ENCODE peak calls at places on chromosome 7, in six cellular contexts. B is A549, E is GM12878, D is HepG2, N is K562, A is endothelial cell of umbilical vein. T is an unnamed sample.
A peak's percentile ranks its signal among the peaks of the same experiment; 100 is the strongest.

GRCh38 chr7:137508437-137509175 is 165.1 kb upstream of the PTN start:
- DNase-seq in D (no peak), N (no peak), B (no peak), A (peak; percentile 77), E (no peak), T (no peak)

GRCh38 chr7:144515430-144515829 is 111.9 kb upstream of the NOBOX start:
- DNase-seq in B (no peak), D (no peak), A (no peak), N (no peak), E (no peak), T (no peak)

GRCh38 chr7:33076737-33077136 is 14.2 kb upstream of the NT5C3A start:
- DNase-seq in N (no peak), D (no peak), E (no peak), A (no peak), B (no peak), T (no peak)

GRCh38 chr7:82241371-82241770 is 202.2 kb downstream of the CACNA2D1 start:
- DNase-seq in D (no peak), E (no peak), N (no peak), B (no peak), A (no peak), T (no peak)

GRCh38 chr7:66454600-66455225 is 174.0 kb upstream of the KCTD7 start:
- DNase-seq in D (no peak), N (no peak), A (no peak), B (no peak), E (no peak), T (peak; percentile 28)

GRCh38 chr7:36487756-36488336 is 98.2 kb downstream of the ANLN start:
- DNase-seq in E (peak; percentile 21), A (peak; percentile 70), D (peak; percentile 39), N (no peak), B (peak; percentile 47), T (peak; percentile 82)

GRCh38 chr7:9657257-9657656 is 1223.8 kb downstream of the NXPH1 start:
- DNase-seq in N (no peak), E (no peak), B (no peak), A (no peak), D (no peak), T (peak; percentile 11)

GRCh38 chr7:75599244-75599771 is 107.2 kb downstream of the SPDYE5 start:
- DNase-seq in B (no peak), A (peak; percentile 85), D (no peak), N (no peak), E (no peak), T (no peak)

GRCh38 chr7:45610019-45610418 is 35.9 kb downstream of the ADCY1 start:
- DNase-seq in D (no peak), E (no peak), A (no peak), B (no peak), N (no peak), T (no peak)

GRCh38 chr7:113113912-113114311 is 4.4 kb downstream of the SMIM30 start:
- DNase-seq in N (no peak), A (no peak), E (no peak), B (no peak), D (peak; percentile 2), T (peak; percentile 39)

GRCh38 chr7:66205736-66206080 is 574 bp downstream of the TPST1 start:
- DNase-seq in D (no peak), E (no peak), N (no peak), A (peak; percentile 29), B (peak; percentile 25), T (no peak)

GRCh38 chr7:2979951-2980350 is 63.7 kb downstream of the CARD11 start:
- DNase-seq in D (no peak), A (no peak), B (no peak), N (no peak), E (no peak), T (no peak)

GRCh38 chr7:5665106-5666025 is 116.1 kb downstream of the RNF216 start:
- DNase-seq in A (peak; percentile 84), D (peak; percentile 76), N (peak; percentile 79), B (peak; percentile 62), E (peak; percentile 53), T (peak; percentile 91)

GRCh38 chr7:151046603-151047573 is 1.4 kb upstream of the ASIC3 start:
- DNase-seq in B (no peak), N (peak; percentile 14), E (no peak), A (no peak), D (no peak), T (no peak)

GRCh38 chr7:151040616-151041375 is 7.5 kb upstream of the ASIC3 start:
- DNase-seq in N (no peak), E (no peak), B (no peak), A (no peak), D (no peak), T (no peak)

GRCh38 chr7:151045262-151045661 is 3.1 kb upstream of the ASIC3 start:
- DNase-seq in E (no peak), B (no peak), D (no peak), N (no peak), A (no peak), T (no peak)

GRCh38 chr7:151045967-151046366 is 2.4 kb upstream of the ASIC3 start:
- DNase-seq in B (no peak), E (no peak), N (no peak), D (no peak), A (no peak), T (no peak)

DNA sequence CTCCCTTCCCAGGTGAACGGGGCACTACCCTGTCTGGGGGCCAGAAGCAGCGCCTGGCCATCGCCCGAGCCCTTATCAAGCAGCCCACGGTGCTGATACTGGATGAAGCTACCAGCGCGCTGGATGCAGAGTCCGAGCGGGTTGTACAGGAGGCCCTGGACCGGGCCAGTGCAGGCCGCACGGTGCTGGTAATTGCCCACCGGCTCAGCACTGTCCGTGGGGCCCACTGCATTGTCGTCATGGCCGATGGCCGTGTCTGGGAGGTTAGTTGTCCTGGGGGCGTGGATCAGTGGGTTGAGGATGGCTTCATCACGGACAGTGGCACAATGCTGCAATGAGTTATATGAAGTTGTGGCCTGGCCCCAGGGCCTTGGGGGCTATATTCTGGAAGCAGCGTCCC is 4.4 kb upstream of the ASIC3 start:
- DNase-seq in E (no peak), D (no peak), A (no peak), B (no peak), N (no peak), T (no peak)
- H3K4me3 ChIP-seq in E (no peak overlapping the region), D (no peak overlapping the region), A (no peak overlapping the region), B (no peak overlapping the region), N (no peak overlapping the region), T (no peak overlapping the region)

GRCh38 chr7:52854681-52855080 is 180.8 kb upstream of the POM121L12 start:
- DNase-seq in D (no peak), B (no peak), A (no peak), N (no peak), E (no peak), T (no peak)
- TF ChIP-seq MYC in D (no peak), B (no peak), A (no peak), N (no peak), E (no peak), T (no peak)

GRCh38 chr7:29147821-29148220 is 1.5 kb upstream of the CPVL start:
- DNase-seq in D (no peak), N (no peak), B (no peak), A (no peak), E (no peak), T (no peak)

GRCh38 chr7:29143698-29144203 is 2.6 kb downstream of the CPVL start:
- DNase-seq in A (no peak), N (no peak), B (no peak), E (no peak), D (peak; percentile 35), T (no peak)

GRCh38 chr7:29146082-29146706 is at the start of gene CPVL:
- DNase-seq in D (peak; percentile 71), B (no peak), E (no peak), N (no peak), A (no peak), T (no peak)

GRCh38 chr7:29145553-29146081 is 720 bp downstream of the CPVL start:
- DNase-seq in N (no peak), D (no peak), B (no peak), A (no peak), E (no peak), T (no peak)

DNA sequence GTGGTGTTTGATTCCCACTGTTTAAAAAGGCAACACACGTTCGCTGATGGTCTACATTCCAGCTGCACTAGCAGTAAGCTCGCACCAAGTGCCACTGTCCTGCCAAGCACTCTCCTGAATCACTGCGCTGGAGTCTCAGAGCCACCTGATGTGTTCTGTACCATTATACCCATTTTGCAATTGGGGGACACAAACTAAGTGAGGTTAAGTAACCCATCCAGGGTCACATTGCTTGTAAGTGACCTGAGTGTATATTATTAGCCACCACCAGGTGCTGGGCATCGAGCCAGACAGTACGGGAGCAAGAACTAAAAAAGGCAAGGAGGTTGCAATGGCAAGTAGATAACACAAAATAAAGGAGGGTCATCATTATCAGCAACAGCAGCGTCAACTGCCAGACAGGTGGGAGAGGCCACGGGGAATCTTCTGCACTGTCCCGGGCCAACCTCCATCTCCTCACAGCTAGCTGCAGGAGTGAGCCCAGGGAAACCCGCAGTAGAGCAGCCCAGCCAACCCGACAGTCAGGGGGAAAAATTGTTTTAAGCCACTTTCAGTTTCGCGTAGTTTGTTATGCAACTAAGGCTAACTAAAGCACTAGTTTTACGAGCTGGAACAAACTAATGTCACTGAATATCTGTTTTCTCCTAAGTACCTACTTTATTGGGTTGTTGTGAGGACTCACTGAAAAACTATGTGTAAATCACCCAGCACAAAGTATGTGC is 712 bp upstream of the CPVL start:
- DNase-seq in A (no peak), B (no peak), E (no peak), D (peak; percentile 60), N (no peak), T (peak; percentile 28)
- TF ChIP-seq MAX in A (no peak), B (no peak), E (no peak), D (no peak), N (no peak), T (no peak)

DNA sequence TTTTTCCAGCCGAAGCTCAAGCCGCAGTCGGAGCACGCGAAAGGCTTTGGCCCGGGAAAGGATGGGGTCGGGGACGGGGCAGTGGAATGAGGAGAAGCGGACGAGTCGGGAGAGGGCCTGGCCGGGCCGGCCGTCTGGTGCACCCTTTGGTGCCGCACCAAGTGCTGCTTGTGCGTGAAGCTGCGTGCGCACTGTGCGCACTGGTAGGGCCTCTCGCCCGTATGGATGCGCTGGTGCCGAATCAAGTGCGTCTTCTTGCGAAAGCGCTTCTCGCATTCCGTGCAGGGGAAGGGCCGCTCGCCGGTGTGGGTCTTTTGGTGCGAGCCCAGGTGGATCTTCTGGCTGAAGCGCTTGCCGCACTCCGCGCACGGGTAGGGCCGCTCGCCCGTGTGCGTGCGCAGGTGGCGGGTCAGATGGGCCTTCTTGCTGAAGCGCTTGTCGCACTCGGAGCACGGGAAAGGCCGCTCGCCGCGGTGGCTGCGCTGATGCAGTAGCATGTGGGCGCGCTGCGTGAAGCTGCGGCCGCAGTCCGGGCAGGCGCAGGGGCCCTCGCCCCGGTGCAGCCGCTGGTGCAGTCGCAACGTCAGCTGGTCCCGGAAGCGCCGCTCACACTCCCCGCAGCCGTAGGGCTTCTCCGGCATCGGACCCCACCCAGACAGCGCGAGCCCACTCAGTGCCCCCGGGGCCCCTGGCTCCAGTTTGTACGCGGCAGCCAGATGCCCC is 7.8 kb downstream of the ZNF467 start:
- DNase-seq in N (no peak), E (no peak), A (no peak), D (no peak), B (no peak), T (no peak)
- H3K4me3 ChIP-seq in N (no peak overlapping the region), E (no peak overlapping the region), A (no peak overlapping the region), D (no peak overlapping the region), B (no peak overlapping the region), T (no peak overlapping the region)

T was measured in NB4.